ENCODE peak calls at places on chromosome 4, in four cellular contexts. R is H7, D is mucosa of descending colon, Q is ecto neural progenitor cell. N is an unnamed sample.

GRCh38 chr4:82428526-82428968 is 1.7 kb downstream of the HNRNPDL start:
- DNase-seq in Q (no peak), R (no peak), D (no peak), N (no peak)

GRCh38 chr4:141792164-141792563 is 155.8 kb downstream of the IL15 start:
- DNase-seq in D (no peak), Q (no peak), R (no peak), N (no peak)

GRCh38 chr4:46594658-46595057 is 204.7 kb upstream of the GABRA2 start:
- DNase-seq in Q (no peak), R (no peak), D (no peak), N (no peak)

GRCh38 chr4:98343640-98344039 is 82.5 kb downstream of the RAP1GDS1 start:
- DNase-seq in D (no peak), R (no peak), Q (no peak), N (no peak)

GRCh38 chr4:185740471-185740873 is 71.5 kb downstream of the SORBS2 start:
- DNase-seq in R (no peak), D (no peak), Q (no peak), N (no peak)

GRCh38 chr4:7041851-7042696 is 1.1 kb upstream of the TADA2B start:
- DNase-seq in R (peak), D (peak), Q (peak), N (peak)

GRCh38 chr4:143486314-143486713 is 27.2 kb upstream of the SMARCA5 start:
- DNase-seq in D (no peak), Q (no peak), R (no peak), N (no peak)

GRCh38 chr4:149752729-149753128 is 62.9 kb downstream of the IQCM start:
- DNase-seq in D (no peak), R (no peak), Q (no peak), N (no peak)

GRCh38 chr4:183905081-183905592 is at the start of gene STOX2:
- DNase-seq in Q (peak), R (peak), D (peak), N (peak)

GRCh38 chr4:23241408-23241807 is 548.7 kb downstream of the GBA3 start:
- DNase-seq in D (no peak), Q (no peak), R (no peak), N (no peak)

GRCh38 chr4:2572076-2572475 is 35.6 kb downstream of the FAM193A start:
- DNase-seq in Q (no peak), D (no peak), R (no peak), N (no peak)

GRCh38 chr4:85861064-85861767 is 386.3 kb downstream of the ARHGAP24 start:
- DNase-seq in D (no peak), Q (no peak), R (no peak), N (no peak)

GRCh38 chr4:87824352-87824751 is 8.4 kb upstream of the MEPE start:
- DNase-seq in Q (no peak), R (no peak), D (no peak), N (no peak)

N was measured in endothelial cell.